ENCODE peak calls at places on chromosomes 7 and 10, in six cellular contexts. M is right lobe of liver; F is esophagus squamous epithelium; U is lower lobe of right lung; W is neural progenitor cell; B is CD8-positive, alpha-beta T cell. Q is an unnamed sample.

GRCh38 chr7:135510603-135511183 is 791 bp upstream of the CNOT4 start:
- DNase-seq in M (no peak), F (no peak), U (no peak), W (peak), B (no peak), Q (peak)

GRCh38 chr7:27150568-27151340 is 1.6 kb downstream of the HOXA3 start:
- DNase-seq in M (no peak), F (no peak), U (peak), W (peak), B (peak), Q (peak)

GRCh38 chr10:99004738-99005137 is 230.9 kb downstream of the HPSE2 start:
- DNase-seq in M (no peak), F (no peak), U (no peak), W (no peak), B (no peak), Q (no peak)

GRCh38 chr10:74227697-74228424 is 76.8 kb downstream of the ADK start:
- DNase-seq in M (no peak), F (no peak), U (no peak), W (no peak), B (peak), Q (peak)

GRCh38 chr7:139767561-139767982 is 10.2 kb downstream of the HIPK2 start:
- DNase-seq in M (no peak), F (no peak), U (no peak), W (no peak), B (no peak), Q (no peak)

GRCh38 chr7:137606061-137606674 is 240.6 kb downstream of the DGKI start:
- DNase-seq in M (no peak), F (no peak), U (no peak), W (peak), B (no peak), Q (peak)

GRCh38 chr7:139663608-139664177 is 114.1 kb downstream of the HIPK2 start:
- DNase-seq in M (no peak), F (no peak), U (no peak), W (no peak), B (no peak), Q (no peak)

GRCh38 chr7:3321206-3321605 is 20.2 kb downstream of the SDK1 start:
- DNase-seq in M (no peak), F (no peak), U (no peak), W (no peak), B (no peak), Q (no peak)

GRCh38 chr10:89382757-89383156 is 4.9 kb downstream of the IFIT1B start:
- DNase-seq in M (no peak), F (no peak), U (no peak), W (no peak), B (no peak), Q (no peak)

GRCh38 chr10:70542565-70542938 is 60.0 kb downstream of the PRF1 start:
- DNase-seq in M (no peak), F (no peak), U (no peak), W (no peak), B (no peak), Q (no peak)

GRCh38 chr7:95026421-95027072 is 119.2 kb downstream of the PPP1R9A start:
- DNase-seq in M (no peak), F (no peak), U (no peak), W (no peak), B (no peak), Q (no peak)

GRCh38 chr10:95976295-95977229 is 66.8 kb upstream of the CCNJ start:
- DNase-seq in M (no peak), F (no peak), U (no peak), W (no peak), B (no peak), Q (no peak)

GRCh38 chr10:17561131-17561530 is 56.0 kb downstream of the HACD1 start:
- DNase-seq in M (no peak), F (no peak), U (no peak), W (no peak), B (no peak), Q (no peak)

GRCh38 chr7:151204383-151205032 is 5.8 kb downstream of the H2BK1 start:
- DNase-seq in M (no peak), F (no peak), U (no peak), W (no peak), B (no peak), Q (no peak)

GRCh38 chr7:1544896-1545416 is 11.0 kb downstream of the TMEM184A start:
- DNase-seq in M (no peak), F (no peak), U (no peak), W (no peak), B (no peak), Q (no peak)

GRCh38 chr10:77613476-77614130 is 24.0 kb downstream of the KCNMA1 start:
- DNase-seq in M (no peak), F (no peak), U (no peak), W (peak), B (no peak), Q (no peak)

GRCh38 chr10:600234-600633 is 89.2 kb downstream of the DIP2C start:
- DNase-seq in M (no peak), F (no peak), U (no peak), W (no peak), B (no peak), Q (no peak)

GRCh38 chr7:29309041-29309860 is 114.7 kb downstream of the CHN2 start:
- DNase-seq in M (no peak), F (no peak), U (no peak), W (no peak), B (no peak), Q (no peak)

GRCh38 chr7:132100981-132101380 is 475.3 kb downstream of the PLXNA4 start:
- DNase-seq in M (no peak), F (no peak), U (no peak), W (no peak), B (no peak), Q (no peak)

GRCh38 chr7:149692557-149692982 is 80.8 kb downstream of the ZNF467 start:
- DNase-seq in M (no peak), F (no peak), U (no peak), W (peak), B (no peak), Q (no peak)

GRCh38 chr10:14578060-14578952 is 196.4 kb downstream of the FAM107B start:
- DNase-seq in M (no peak), F (no peak), U (no peak), W (no peak), B (no peak), Q (peak)

DNA sequence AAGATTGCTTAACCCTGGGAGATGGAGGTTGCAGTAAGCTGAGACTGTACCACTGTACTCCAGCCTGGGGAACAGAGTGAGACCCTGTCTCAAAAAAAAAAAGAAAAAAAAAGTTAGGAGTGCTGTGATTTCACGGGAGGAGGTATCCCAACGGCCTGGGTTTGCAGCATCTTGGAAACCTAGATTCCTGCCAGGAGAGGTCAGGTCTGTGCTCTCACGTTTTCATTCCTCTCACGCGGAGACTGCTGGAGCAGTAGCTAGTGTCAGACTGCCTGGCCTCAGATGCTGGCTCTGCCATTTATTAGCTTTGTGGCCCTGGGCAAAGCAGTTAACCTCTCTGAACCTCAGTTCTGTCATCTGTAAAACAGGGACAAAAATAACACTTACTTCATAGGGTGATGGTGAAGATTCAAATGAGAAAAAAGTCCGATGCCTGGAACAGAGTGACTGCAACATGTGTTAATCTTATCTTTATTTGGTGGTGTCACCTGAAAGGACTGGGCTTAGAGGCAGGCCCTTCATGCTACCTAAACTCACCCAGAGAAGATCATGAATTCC is 94.9 kb downstream of the GAD2 start:
- DNase-seq in M (no peak), F (no peak), U (no peak), W (peak), B (no peak), Q (no peak)
- TF ChIP-seq CTCF in M (no peak), F (no peak), U (no peak), W (peak), B (no peak), Q (no peak)

GRCh38 chr10:48655426-48656240 is 29.0 kb upstream of the WDFY4 start:
- DNase-seq in M (peak), F (no peak), U (peak), W (no peak), B (no peak), Q (peak)

GRCh38 chr10:48656928-48657327 is 27.7 kb upstream of the WDFY4 start:
- DNase-seq in M (no peak), F (no peak), U (no peak), W (no peak), B (no peak), Q (no peak)

GRCh38 chr10:48658243-48658888 is 26.3 kb upstream of the WDFY4 start:
- DNase-seq in M (peak), F (peak), U (peak), W (peak), B (peak), Q (peak)

GRCh38 chr10:48653944-48654698 is 30.6 kb upstream of the WDFY4 start:
- DNase-seq in M (no peak), F (no peak), U (no peak), W (no peak), B (no peak), Q (no peak)

DNA sequence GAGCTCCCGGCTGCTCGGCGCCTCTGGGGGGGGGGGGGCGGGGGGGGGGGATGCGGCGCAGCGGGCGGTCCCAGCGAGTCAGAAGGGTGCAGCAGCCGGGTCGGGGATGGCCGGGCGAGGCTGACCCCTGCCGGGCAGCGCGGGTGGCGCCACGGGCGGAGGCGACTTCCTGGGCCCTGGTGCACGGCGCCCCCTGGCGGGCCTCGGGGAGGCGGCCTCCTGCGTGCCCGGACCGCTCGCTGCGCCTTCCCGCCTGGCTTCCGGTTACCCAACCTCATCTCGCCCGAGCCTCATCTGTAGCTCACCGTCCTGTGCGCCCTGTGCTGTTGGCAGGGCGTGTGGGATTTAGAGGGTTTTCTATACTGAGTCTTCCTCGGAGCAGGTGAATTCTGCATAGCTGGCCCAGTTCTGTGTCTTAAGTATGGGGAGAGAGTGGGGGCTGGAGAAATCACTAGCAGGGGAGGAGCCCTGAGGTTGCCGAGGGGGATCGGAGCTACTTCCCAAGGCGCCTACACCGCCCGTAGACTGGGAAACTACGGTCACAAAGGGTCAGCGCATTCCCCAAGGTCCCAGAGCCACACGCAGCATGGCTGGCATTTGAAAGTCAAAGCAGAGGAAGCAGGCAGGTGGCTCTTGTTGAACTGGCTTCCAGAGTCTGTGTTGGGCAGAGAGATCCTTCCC is 28.3 kb upstream of the WDFY4 start:
- DNase-seq in M (peak), F (peak), U (peak), W (peak), B (peak), Q (peak)
- H3K4me3 ChIP-seq in M (peak), F (peak), U (peak), W (peak), B (peak), Q (peak)

GRCh38 chr7:107967420-107967819 is 35.5 kb downstream of the LAMB1 start:
- DNase-seq in M (no peak), F (no peak), U (no peak), W (no peak), B (no peak), Q (no peak)

GRCh38 chr7:107969856-107970255 is 33.1 kb downstream of the LAMB1 start:
- DNase-seq in M (no peak), F (no peak), U (no peak), W (no peak), B (no peak), Q (no peak)

GRCh38 chr7:107964510-107964909 is 38.5 kb downstream of the LAMB1 start:
- DNase-seq in M (no peak), F (no peak), U (no peak), W (no peak), B (no peak), Q (no peak)

GRCh38 chr7:107968449-107968848 is 34.5 kb downstream of the LAMB1 start:
- DNase-seq in M (no peak), F (no peak), U (no peak), W (no peak), B (no peak), Q (no peak)

GRCh38 chr7:107966701-107967100 is 36.3 kb downstream of the LAMB1 start:
- DNase-seq in M (no peak), F (no peak), U (no peak), W (peak), B (no peak), Q (peak)
- TF ChIP-seq CTCF in M (no peak), F (no peak), U (no peak), W (no peak), B (no peak), Q (no peak)

GRCh38 chr10:92757066-92757716 is 67.4 kb downstream of the HHEX start:
- DNase-seq in M (peak), F (peak), U (peak), W (peak), B (no peak), Q (peak)
- H3K4me3 ChIP-seq in M (no peak), F (no peak), U (no peak), W (no peak), B (no peak), Q (no peak)

GRCh38 chr7:116097365-116098009 is 66.9 kb upstream of the TFEC start:
- DNase-seq in M (no peak), F (no peak), U (no peak), W (no peak), B (no peak), Q (peak)
- TF ChIP-seq CTCF in M (no peak), F (no peak), U (no peak), W (peak), B (no peak), Q (no peak)